ENCODE peak calls at places on chromosomes 4 and X, in ten cellular contexts. T is stimulated activated CD4-positive, alpha-beta T cell treated with anti-CD3 and anti-CD28 coated beads, Interleukin-12 subunit alpha, Interleukin-12 subunit beta, amount 100 ng/mL, for 24 hours; B is LoVo; X is stimulated activated naive B cell treated with anti-CD40 and anti-IgM and Interleukin-4, amounts not matched to agents 10 μg/mL and 1 μg/mL and 100 μg/mL, for 72 hours; W is naive B cell; F is ecto neural progenitor cell; O is astrocyte of the spinal cord; S is left cardiac atrium; J is activated B cell treated with CpG ODN at 0.5 μM for 24 hours; N is GM12865. P is an unnamed sample.

GRCh38 chr4:140252742-140253555 is 99.0 kb upstream of the MAML3 start:
- DNase-seq in T (peak), B (peak), X (peak), W (peak), F (peak), O (peak), S (peak), J (peak), N (peak), P (no peak)

GRCh38 chr4:89753601-89754066 is 83.3 kb downstream of the SNCA start:
- DNase-seq in T (no peak), B (peak), X (no peak), W (no peak), F (no peak), O (peak), S (no peak), J (no peak), N (no peak), P (no peak)

GRCh38 chr4:92872604-92873003 is 568.8 kb downstream of the GRID2 start:
- DNase-seq in T (no peak), B (no peak), X (no peak), W (no peak), F (no peak), O (no peak), S (no peak), J (no peak), N (no peak), P (no peak)

GRCh38 chr4:25452081-25452480 is 75.0 kb downstream of the ANAPC4 start:
- DNase-seq in T (no peak), B (no peak), X (no peak), W (no peak), F (no peak), O (no peak), S (no peak), J (no peak), N (no peak), P (no peak)

GRCh38 chr4:149194061-149194460 is 621.6 kb downstream of the IQCM start:
- DNase-seq in T (no peak), B (no peak), X (no peak), W (no peak), F (no peak), O (no peak), S (no peak), J (no peak), N (no peak), P (no peak)

GRCh38 chrX:97700547-97700946 is 816.8 kb downstream of the RPA4 start:
- DNase-seq in T (no peak), B (no peak), X (no peak), W (no peak), F (no peak), O (no peak), S (no peak), J (no peak), N (no peak), P (no peak)

GRCh38 chrX:24268786-24269185 is 45.1 kb downstream of the SUPT20HL2 start:
- DNase-seq in T (no peak), B (no peak), X (no peak), W (no peak), F (no peak), O (no peak), S (no peak), J (no peak), N (no peak), P (no peak)

GRCh38 chr4:148834804-148835598 is 392.8 kb upstream of the NR3C2 start:
- DNase-seq in T (no peak), B (peak), X (peak), W (peak), F (no peak), O (peak), S (no peak), J (no peak), N (no peak), P (no peak)

GRCh38 chrX:15877380-15877779 is 22.8 kb upstream of the AP1S2 start:
- DNase-seq in T (no peak), B (no peak), X (no peak), W (no peak), F (no peak), O (peak), S (no peak), J (no peak), N (no peak), P (no peak)

GRCh38 chrX:133437771-133438170 is 22.5 kb upstream of the GPC4 start:
- DNase-seq in T (no peak), B (no peak), X (no peak), W (no peak), F (no peak), O (no peak), S (no peak), J (no peak), N (no peak), P (no peak)

GRCh38 chrX:31670245-31670644 is 598.4 kb upstream of the FTHL17 start:
- DNase-seq in T (no peak), B (no peak), X (no peak), W (no peak), F (no peak), O (no peak), S (no peak), J (no peak), N (no peak), P (no peak)

GRCh38 chrX:140190441-140191108 is 225.3 kb upstream of the CXorf66 start:
- DNase-seq in T (no peak), B (no peak), X (no peak), W (no peak), F (no peak), O (peak), S (no peak), J (no peak), N (no peak), P (no peak)

GRCh38 chr4:125191252-125191651 is 123.5 kb upstream of the FAT4 start:
- DNase-seq in T (no peak), B (no peak), X (no peak), W (no peak), F (no peak), O (peak), S (no peak), J (no peak), N (no peak), P (no peak)

GRCh38 chr4:64417974-64418373 is 8.7 kb upstream of the TECRL start:
- DNase-seq in T (no peak), B (peak), X (no peak), W (no peak), F (no peak), O (peak), S (peak), J (no peak), N (no peak), P (no peak)

GRCh38 chrX:84046403-84046984 is 141.5 kb downstream of the RPS6KA6 start:
- DNase-seq in T (no peak), B (peak), X (no peak), W (peak), F (no peak), O (peak), S (no peak), J (no peak), N (peak), P (no peak)

GRCh38 chr4:155944516-155944915 is 9.2 kb downstream of the CTSO start:
- DNase-seq in T (no peak), B (no peak), X (no peak), W (no peak), F (no peak), O (no peak), S (no peak), J (no peak), N (no peak), P (no peak)

GRCh38 chrX:136193771-136194170 is 46.4 kb downstream of the FHL1 start:
- DNase-seq in T (no peak), B (no peak), X (no peak), W (peak), F (no peak), O (no peak), S (no peak), J (no peak), N (no peak), P (no peak)

GRCh38 chr4:77453911-77454310 is 151.7 kb upstream of the CXCL13 start:
- DNase-seq in T (no peak), B (no peak), X (no peak), W (no peak), F (no peak), O (no peak), S (no peak), J (no peak), N (no peak), P (no peak)

GRCh38 chr4:24686866-24687672 is 102.7 kb upstream of the DHX15 start:
- DNase-seq in T (no peak), B (peak), X (no peak), W (no peak), F (peak), O (no peak), S (no peak), J (no peak), N (peak), P (no peak)

GRCh38 chr4:164536829-164537228 is 217.1 kb upstream of the SMIM31 start:
- DNase-seq in T (no peak), B (peak), X (no peak), W (no peak), F (no peak), O (peak), S (no peak), J (no peak), N (no peak), P (no peak)

GRCh38 chr4:31793907-31794306 is 1073.7 kb downstream of the PCDH7 start:
- DNase-seq in T (no peak), B (no peak), X (no peak), W (no peak), F (no peak), O (peak), S (no peak), J (no peak), N (no peak), P (no peak)

GRCh38 chrX:69222103-69223090 is 57.1 kb upstream of the PJA1 start:
- DNase-seq in T (peak), B (peak), X (peak), W (peak), F (peak), O (peak), S (peak), J (peak), N (peak), P (no peak)

GRCh38 chr4:85598936-85599335 is 124.0 kb downstream of the ARHGAP24 start:
- DNase-seq in T (no peak), B (no peak), X (no peak), W (no peak), F (no peak), O (no peak), S (no peak), J (no peak), N (no peak), P (no peak)

GRCh38 chr4:6232836-6233785 is 32.8 kb upstream of the JAKMIP1 start:
- DNase-seq in T (no peak), B (no peak), X (no peak), W (no peak), F (no peak), O (no peak), S (no peak), J (no peak), N (no peak), P (no peak)